ENCODE peak calls at places on chromosomes 4 and X, in six cellular contexts. X is naive B cell, T is B cell, C is cardiac fibroblast, S is IMR-90, A is EL. F is an unnamed sample.

GRCh38 chrX:16869393-16870094 is 618 bp downstream of the RBBP7 start:
- DNase-seq in X (peak; percentile 56), T (peak; percentile 84), C (no peak), S (peak; percentile 18), A (peak; percentile 42), F (peak; percentile 37)

GRCh38 chr4:4387531-4388311 is 819 bp downstream of the NSG1 start:
- DNase-seq in X (no peak), T (no peak), C (no peak), S (no peak), A (no peak), F (no peak)

GRCh38 chr4:85556293-85556692 is 81.3 kb downstream of the ARHGAP24 start:
- DNase-seq in X (no peak), T (no peak), C (no peak), S (no peak), A (no peak), F (no peak)

GRCh38 chr4:23036503-23036902 is 343.8 kb downstream of the GBA3 start:
- DNase-seq in X (no peak), T (no peak), C (no peak), S (no peak), A (no peak), F (no peak)

GRCh38 chr4:37389967-37390580 is 145.5 kb downstream of the NWD2 start:
- DNase-seq in X (peak; percentile 11), T (no peak), C (peak; percentile 69), S (peak; percentile 41), A (peak; percentile 45), F (peak; percentile 27)

GRCh38 chr4:118801895-118802575 is 33.9 kb downstream of the SEC24D start:
- DNase-seq in X (no peak), T (no peak), C (no peak), S (no peak), A (no peak), F (no peak)

GRCh38 chrX:24963823-24964222 is 51.9 kb downstream of the ARX start:
- DNase-seq in X (no peak), T (no peak), C (no peak), S (no peak), A (no peak), F (no peak)

GRCh38 chrX:69173906-69174305 is 8.7 kb upstream of the PJA1 start:
- DNase-seq in X (no peak), T (no peak), C (no peak), S (no peak), A (no peak), F (no peak)

GRCh38 chr4:141977433-141977832 is 341.1 kb downstream of the IL15 start:
- DNase-seq in X (no peak), T (no peak), C (peak; percentile 1), S (no peak), A (no peak), F (no peak)

GRCh38 chr4:26839534-26839951 is 21.1 kb upstream of the STIM2 start:
- DNase-seq in X (no peak), T (no peak), C (no peak), S (peak; percentile 33), A (peak; percentile 57), F (no peak)

GRCh38 chr4:147640331-147640730 is 23.1 kb downstream of the TMEM184C start:
- DNase-seq in X (no peak), T (no peak), C (no peak), S (peak; percentile 59), A (peak; percentile 29), F (no peak)

GRCh38 chr4:23269583-23269982 is 576.8 kb downstream of the GBA3 start:
- DNase-seq in X (no peak), T (no peak), C (no peak), S (no peak), A (no peak), F (no peak)

GRCh38 chr4:80362578-80363181 is 27.1 kb downstream of the CFAP299 start:
- DNase-seq in X (peak; percentile 36), T (no peak), C (peak; percentile 59), S (peak; percentile 51), A (peak; percentile 24), F (peak; percentile 27)

GRCh38 chr4:81905966-81906365 is 434.3 kb upstream of the RASGEF1B start:
- DNase-seq in X (no peak), T (no peak), C (no peak), S (no peak), A (no peak), F (peak; percentile 72)

GRCh38 chrX:24828600-24828999 is 134.9 kb downstream of the POLA1 start:
- DNase-seq in X (no peak), T (no peak), C (no peak), S (no peak), A (no peak), F (no peak)

GRCh38 chrX:14359316-14359715 is 170.0 kb upstream of the GLRA2 start:
- DNase-seq in X (no peak), T (no peak), C (no peak), S (no peak), A (no peak), F (peak; percentile 7)

GRCh38 chr4:143358923-143359694 is 22.4 kb downstream of the GAB1 start:
- DNase-seq in X (peak; percentile 82), T (peak; percentile 68), C (peak; percentile 86), S (peak; percentile 93), A (peak; percentile 84), F (peak; percentile 48)

GRCh38 chr4:88630756-88631155 is 38.5 kb downstream of the HERC3 start:
- DNase-seq in X (no peak), T (no peak), C (peak; percentile 89), S (peak; percentile 80), A (peak; percentile 70), F (no peak)

GRCh38 chr4:6714954-6715353 is 1.0 kb upstream of the BLOC1S4 start:
- DNase-seq in X (no peak), T (no peak), C (no peak), S (no peak), A (no peak), F (no peak)

F was measured in Caki2.